ENCODE peak calls at places on chromosomes 5 and 9, in ten cellular contexts. One of them, this sample, is unnamed.

GRCh38 chr5:138654281-138654867 is 79.2 kb upstream of the HSPA9 start:
- DNase-seq in AG08395: no peak
- DNase-seq in stimulated activated CD4-positive, alpha-beta T cell treated with anti-CD3 and anti-CD28 coated beads, Interleukin-4, amount 100 ng/mL, for 24 hours: peak; percentile 79
- DNase-seq in T1000: peak; percentile 34
- DNase-seq in heart left ventricle: no peak
- DNase-seq in progenitor cell of endocrine pancreas: no peak
- DNase-seq in iris pigment epithelial cell: peak; percentile 71
- DNase-seq in activated CD4-positive, CD25-positive, alpha-beta regulatory T cell: peak; percentile 26
- DNase-seq in cardiac fibroblast: peak; percentile 11
- DNase-seq in T-helper 2 cell: peak; percentile 78
- DNase-seq in this sample: no peak

GRCh38 chr5:58972301-58972700 is 389.4 kb downstream of the RAB3C start:
- DNase-seq in T-helper 2 cell: no peak
- DNase-seq in stimulated activated CD4-positive, alpha-beta T cell treated with anti-CD3 and anti-CD28 coated beads, Interleukin-4, amount 100 ng/mL, for 24 hours: no peak
- DNase-seq in activated CD4-positive, CD25-positive, alpha-beta regulatory T cell: no peak
- DNase-seq in heart left ventricle: no peak
- DNase-seq in T1000: no peak
- DNase-seq in AG08395: peak; percentile 15
- DNase-seq in iris pigment epithelial cell: peak; percentile 23
- DNase-seq in cardiac fibroblast: peak; percentile 65
- DNase-seq in progenitor cell of endocrine pancreas: no peak
- DNase-seq in this sample: no peak

GRCh38 chr5:16618138-16618897 is 1.5 kb upstream of the RETREG1 start:
- DNase-seq in progenitor cell of endocrine pancreas: no peak
- DNase-seq in T-helper 2 cell: no peak
- DNase-seq in T1000: no peak
- DNase-seq in iris pigment epithelial cell: no peak
- DNase-seq in AG08395: no peak
- DNase-seq in heart left ventricle: no peak
- DNase-seq in activated CD4-positive, CD25-positive, alpha-beta regulatory T cell: no peak
- DNase-seq in stimulated activated CD4-positive, alpha-beta T cell treated with anti-CD3 and anti-CD28 coated beads, Interleukin-4, amount 100 ng/mL, for 24 hours: no peak
- DNase-seq in cardiac fibroblast: no peak
- DNase-seq in this sample: no peak

GRCh38 chr9:98907055-98907454 is 36.7 kb upstream of the COL15A1 start:
- DNase-seq in T-helper 2 cell: no peak
- DNase-seq in progenitor cell of endocrine pancreas: no peak
- DNase-seq in iris pigment epithelial cell: no peak
- DNase-seq in heart left ventricle: no peak
- DNase-seq in AG08395: no peak
- DNase-seq in T1000: no peak
- DNase-seq in cardiac fibroblast: peak; percentile 59
- DNase-seq in stimulated activated CD4-positive, alpha-beta T cell treated with anti-CD3 and anti-CD28 coated beads, Interleukin-4, amount 100 ng/mL, for 24 hours: no peak
- DNase-seq in activated CD4-positive, CD25-positive, alpha-beta regulatory T cell: no peak
- DNase-seq in this sample: no peak

GRCh38 chr5:119360905-119361605 is 5.2 kb downstream of the TNFAIP8 start:
- DNase-seq in stimulated activated CD4-positive, alpha-beta T cell treated with anti-CD3 and anti-CD28 coated beads, Interleukin-4, amount 100 ng/mL, for 24 hours: no peak
- DNase-seq in cardiac fibroblast: peak; percentile 70
- DNase-seq in T-helper 2 cell: no peak
- DNase-seq in iris pigment epithelial cell: peak; percentile 86
- DNase-seq in T1000: peak; percentile 5
- DNase-seq in heart left ventricle: no peak
- DNase-seq in progenitor cell of endocrine pancreas: no peak
- DNase-seq in activated CD4-positive, CD25-positive, alpha-beta regulatory T cell: no peak
- DNase-seq in AG08395: no peak
- DNase-seq in this sample: no peak

GRCh38 chr5:78829811-78830499 is 155.2 kb downstream of the ARSB start:
- DNase-seq in iris pigment epithelial cell: no peak
- DNase-seq in heart left ventricle: peak; percentile 82
- DNase-seq in progenitor cell of endocrine pancreas: no peak
- DNase-seq in AG08395: peak; percentile 54
- DNase-seq in cardiac fibroblast: peak; percentile 23
- DNase-seq in activated CD4-positive, CD25-positive, alpha-beta regulatory T cell: no peak
- DNase-seq in T1000: no peak
- DNase-seq in stimulated activated CD4-positive, alpha-beta T cell treated with anti-CD3 and anti-CD28 coated beads, Interleukin-4, amount 100 ng/mL, for 24 hours: no peak
- DNase-seq in T-helper 2 cell: no peak
- DNase-seq in this sample: no peak

GRCh38 chr9:94507531-94508258 is 47.2 kb upstream of the PCAT7 start:
- DNase-seq in activated CD4-positive, CD25-positive, alpha-beta regulatory T cell: no peak
- DNase-seq in T1000: no peak
- DNase-seq in cardiac fibroblast: no peak
- DNase-seq in progenitor cell of endocrine pancreas: no peak
- DNase-seq in heart left ventricle: no peak
- DNase-seq in stimulated activated CD4-positive, alpha-beta T cell treated with anti-CD3 and anti-CD28 coated beads, Interleukin-4, amount 100 ng/mL, for 24 hours: no peak
- DNase-seq in AG08395: no peak
- DNase-seq in iris pigment epithelial cell: no peak
- DNase-seq in T-helper 2 cell: no peak
- DNase-seq in this sample: no peak

GRCh38 chr5:67182406-67182805 is 14.2 kb downstream of the CD180 start:
- DNase-seq in progenitor cell of endocrine pancreas: no peak
- DNase-seq in T1000: peak; percentile 13
- DNase-seq in stimulated activated CD4-positive, alpha-beta T cell treated with anti-CD3 and anti-CD28 coated beads, Interleukin-4, amount 100 ng/mL, for 24 hours: no peak
- DNase-seq in AG08395: peak; percentile 78
- DNase-seq in cardiac fibroblast: peak; percentile 83
- DNase-seq in heart left ventricle: peak; percentile 62
- DNase-seq in iris pigment epithelial cell: peak; percentile 89
- DNase-seq in T-helper 2 cell: no peak
- DNase-seq in activated CD4-positive, CD25-positive, alpha-beta regulatory T cell: no peak
- DNase-seq in this sample: peak; percentile 67

GRCh38 chr9:131585375-131585774 is 40.1 kb downstream of the PRRT1B start:
- DNase-seq in activated CD4-positive, CD25-positive, alpha-beta regulatory T cell: no peak
- DNase-seq in cardiac fibroblast: peak; percentile 23
- DNase-seq in stimulated activated CD4-positive, alpha-beta T cell treated with anti-CD3 and anti-CD28 coated beads, Interleukin-4, amount 100 ng/mL, for 24 hours: peak; percentile 38
- DNase-seq in AG08395: no peak
- DNase-seq in progenitor cell of endocrine pancreas: no peak
- DNase-seq in T1000: no peak
- DNase-seq in heart left ventricle: no peak
- DNase-seq in T-helper 2 cell: peak; percentile 56
- DNase-seq in iris pigment epithelial cell: peak; percentile 59
- DNase-seq in this sample: peak; percentile 54

GRCh38 chr9:37390759-37391158 is 31.7 kb upstream of the GRHPR start:
- DNase-seq in T-helper 2 cell: no peak
- DNase-seq in activated CD4-positive, CD25-positive, alpha-beta regulatory T cell: no peak
- DNase-seq in stimulated activated CD4-positive, alpha-beta T cell treated with anti-CD3 and anti-CD28 coated beads, Interleukin-4, amount 100 ng/mL, for 24 hours: peak; percentile 21
- DNase-seq in AG08395: no peak
- DNase-seq in progenitor cell of endocrine pancreas: no peak
- DNase-seq in heart left ventricle: no peak
- DNase-seq in cardiac fibroblast: peak; percentile 10
- DNase-seq in iris pigment epithelial cell: no peak
- DNase-seq in T1000: no peak
- DNase-seq in this sample: peak; percentile 9

GRCh38 chr9:33320568-33321261 is 30.4 kb downstream of the NFX1 start:
- DNase-seq in activated CD4-positive, CD25-positive, alpha-beta regulatory T cell: no peak
- DNase-seq in T1000: no peak
- DNase-seq in T-helper 2 cell: no peak
- DNase-seq in iris pigment epithelial cell: peak; percentile 97
- DNase-seq in heart left ventricle: no peak
- DNase-seq in stimulated activated CD4-positive, alpha-beta T cell treated with anti-CD3 and anti-CD28 coated beads, Interleukin-4, amount 100 ng/mL, for 24 hours: no peak
- DNase-seq in progenitor cell of endocrine pancreas: no peak
- DNase-seq in AG08395: peak; percentile 87
- DNase-seq in cardiac fibroblast: peak; percentile 95
- DNase-seq in this sample: peak; percentile 77

GRCh38 chr5:134732819-134733218 is 5.5 kb upstream of the CAMLG start:
- DNase-seq in T1000: no peak
- DNase-seq in progenitor cell of endocrine pancreas: no peak
- DNase-seq in AG08395: no peak
- DNase-seq in heart left ventricle: no peak
- DNase-seq in activated CD4-positive, CD25-positive, alpha-beta regulatory T cell: no peak
- DNase-seq in stimulated activated CD4-positive, alpha-beta T cell treated with anti-CD3 and anti-CD28 coated beads, Interleukin-4, amount 100 ng/mL, for 24 hours: no peak
- DNase-seq in iris pigment epithelial cell: no peak
- DNase-seq in cardiac fibroblast: no peak
- DNase-seq in T-helper 2 cell: no peak
- DNase-seq in this sample: no peak

GRCh38 chr9:135282001-135282731 is 194.7 kb downstream of the OLFM1 start:
- DNase-seq in progenitor cell of endocrine pancreas: no peak
- DNase-seq in activated CD4-positive, CD25-positive, alpha-beta regulatory T cell: no peak
- DNase-seq in T1000: no peak
- DNase-seq in cardiac fibroblast: peak; percentile 41
- DNase-seq in heart left ventricle: peak; percentile 63
- DNase-seq in stimulated activated CD4-positive, alpha-beta T cell treated with anti-CD3 and anti-CD28 coated beads, Interleukin-4, amount 100 ng/mL, for 24 hours: no peak
- DNase-seq in T-helper 2 cell: no peak
- DNase-seq in AG08395: peak; percentile 24
- DNase-seq in iris pigment epithelial cell: no peak
- DNase-seq in this sample: peak; percentile 36

GRCh38 chr9:129919836-129920235 is 84.6 kb downstream of the USP20 start:
- DNase-seq in activated CD4-positive, CD25-positive, alpha-beta regulatory T cell: no peak
- DNase-seq in heart left ventricle: no peak
- DNase-seq in AG08395: no peak
- DNase-seq in iris pigment epithelial cell: no peak
- DNase-seq in T-helper 2 cell: no peak
- DNase-seq in progenitor cell of endocrine pancreas: no peak
- DNase-seq in T1000: no peak
- DNase-seq in stimulated activated CD4-positive, alpha-beta T cell treated with anti-CD3 and anti-CD28 coated beads, Interleukin-4, amount 100 ng/mL, for 24 hours: no peak
- DNase-seq in cardiac fibroblast: no peak
- DNase-seq in this sample: no peak

GRCh38 chr5:121296357-121296756 is 555.3 kb upstream of the FTMT start:
- DNase-seq in progenitor cell of endocrine pancreas: no peak
- DNase-seq in T-helper 2 cell: no peak
- DNase-seq in AG08395: no peak
- DNase-seq in T1000: no peak
- DNase-seq in heart left ventricle: no peak
- DNase-seq in activated CD4-positive, CD25-positive, alpha-beta regulatory T cell: no peak
- DNase-seq in stimulated activated CD4-positive, alpha-beta T cell treated with anti-CD3 and anti-CD28 coated beads, Interleukin-4, amount 100 ng/mL, for 24 hours: no peak
- DNase-seq in cardiac fibroblast: no peak
- DNase-seq in iris pigment epithelial cell: no peak
- DNase-seq in this sample: no peak

GRCh38 chr5:134524219-134524825 is 1.1 kb upstream of the JADE2 start:
- DNase-seq in activated CD4-positive, CD25-positive, alpha-beta regulatory T cell: peak; percentile 19
- DNase-seq in stimulated activated CD4-positive, alpha-beta T cell treated with anti-CD3 and anti-CD28 coated beads, Interleukin-4, amount 100 ng/mL, for 24 hours: peak; percentile 68
- DNase-seq in iris pigment epithelial cell: peak; percentile 77
- DNase-seq in T1000: peak; percentile 46
- DNase-seq in progenitor cell of endocrine pancreas: peak; percentile 31
- DNase-seq in AG08395: peak; percentile 71
- DNase-seq in heart left ventricle: peak; percentile 92
- DNase-seq in T-helper 2 cell: peak; percentile 59
- DNase-seq in cardiac fibroblast: peak; percentile 75
- DNase-seq in this sample: peak; percentile 49

This sample was measured in lung microvascular endothelial cell.